ENCODE peak calls at places on chromosomes 16 and 17, in nine cellular contexts. N is NCI-H187; S is DMS 273 treated with DMSO at 0.1 percent for 48 hours; Z is T-cell; D is nephron progenitor cell; I is activated naive CD4-positive, alpha-beta T cell; M is fibroblast of gingiva; F is small intestine; G is Right ventricle myocardium superior. V is an unnamed sample.

GRCh38 chr16:65336169-65336568 is 214.3 kb upstream of the CDH11 start:
- DNase-seq in N (no peak), S (no peak), Z (no peak), D (no peak), I (no peak), M (peak), F (no peak), G (no peak), V (no peak)

GRCh38 chr17:74290340-74290739 is 16.3 kb downstream of the DNAI2 start:
- DNase-seq in N (no peak), S (no peak), Z (no peak), D (no peak), I (no peak), M (no peak), F (no peak), G (no peak), V (no peak)

GRCh38 chr17:77327566-77328463 is 187.0 kb downstream of the SEC14L1 start:
- DNase-seq in N (no peak), S (no peak), Z (no peak), D (no peak), I (no peak), M (no peak), F (peak), G (peak), V (peak)

GRCh38 chr17:10034719-10035475 is 129.8 kb upstream of the RCVRN start:
- DNase-seq in N (no peak), S (no peak), Z (no peak), D (no peak), I (no peak), M (no peak), F (no peak), G (no peak), V (no peak)

GRCh38 chr17:1999557-2000251 is 25.4 kb downstream of the RTN4RL1 start:
- DNase-seq in N (peak), S (no peak), Z (no peak), D (no peak), I (no peak), M (peak), F (peak), G (peak), V (no peak)

GRCh38 chr17:46894476-46895151 is 28.3 kb upstream of the GOSR2 start:
- DNase-seq in N (no peak), S (no peak), Z (no peak), D (peak), I (no peak), M (no peak), F (no peak), G (no peak), V (no peak)

GRCh38 chr17:51397361-51398127 is 137.2 kb downstream of the UTP18 start:
- DNase-seq in N (no peak), S (no peak), Z (no peak), D (no peak), I (no peak), M (no peak), F (no peak), G (no peak), V (no peak)

GRCh38 chr17:4899341-4900230 is at the start of gene C17orf107:
- DNase-seq in N (no peak), S (no peak), Z (peak), D (peak), I (peak), M (peak), F (peak), G (peak), V (peak)

GRCh38 chr17:30225112-30225511 is 10.4 kb downstream of the SLC6A4 start:
- DNase-seq in N (no peak), S (no peak), Z (no peak), D (no peak), I (no peak), M (no peak), F (no peak), G (no peak), V (no peak)

GRCh38 chr17:28928061-28928460 is 23.3 kb downstream of the PHF12 start:
- DNase-seq in N (no peak), S (no peak), Z (no peak), D (no peak), I (no peak), M (no peak), F (no peak), G (no peak), V (no peak)

V was measured in sciatic nerve.